ENCODE peak calls at places on chromosomes 3 and 15, in ten cellular contexts. One of them, this sample, is unnamed. For H3K4me1, the result is how much of the 10 kb centered on the place peaks cover.

GRCh38 chr3:64321747-64322146 is 96.5 kb upstream of the PRICKLE2 start:
- DNase-seq in mesendoderm: peak
- DNase-seq in aorta: no peak
- DNase-seq in transverse colon: no peak
- DNase-seq in left lung: no peak
- DNase-seq in stomach: no peak
- DNase-seq in foreskin keratinocyte: peak
- DNase-seq in A549: peak
- DNase-seq in hepatocyte: peak
- DNase-seq in neural progenitor cell: no peak
- DNase-seq in this sample: no peak

GRCh38 chr3:101259485-101260341 is 60.7 kb downstream of the IMPG2 start:
- DNase-seq in mesendoderm: no peak
- DNase-seq in aorta: no peak
- DNase-seq in transverse colon: peak
- DNase-seq in left lung: no peak
- DNase-seq in stomach: no peak
- DNase-seq in foreskin keratinocyte: no peak
- DNase-seq in A549: no peak
- DNase-seq in hepatocyte: peak
- DNase-seq in neural progenitor cell: no peak
- DNase-seq in this sample: no peak

GRCh38 chr15:74322558-74323180 is 44.8 kb downstream of the CYP11A1 start:
- DNase-seq in mesendoderm: peak
- DNase-seq in aorta: peak
- DNase-seq in transverse colon: peak
- DNase-seq in left lung: no peak
- DNase-seq in stomach: peak
- DNase-seq in foreskin keratinocyte: no peak
- DNase-seq in A549: peak
- DNase-seq in hepatocyte: peak
- DNase-seq in neural progenitor cell: peak
- DNase-seq in this sample: peak

GRCh38 chr3:129318921-129319320 is 40.3 kb downstream of the HMCES start:
- DNase-seq in mesendoderm: no peak
- DNase-seq in aorta: no peak
- DNase-seq in transverse colon: no peak
- DNase-seq in left lung: peak
- DNase-seq in stomach: no peak
- DNase-seq in foreskin keratinocyte: no peak
- DNase-seq in A549: no peak
- DNase-seq in hepatocyte: no peak
- DNase-seq in neural progenitor cell: no peak
- DNase-seq in this sample: no peak

GRCh38 chr15:77606142-77607034 is 26.3 kb downstream of the LINGO1 start:
- DNase-seq in mesendoderm: peak
- DNase-seq in aorta: no peak
- DNase-seq in transverse colon: peak
- DNase-seq in left lung: peak
- DNase-seq in stomach: no peak
- DNase-seq in foreskin keratinocyte: no peak
- DNase-seq in A549: no peak
- DNase-seq in hepatocyte: no peak
- DNase-seq in neural progenitor cell: no peak
- DNase-seq in this sample: peak

GRCh38 chr3:71492566-71492965 is 91.0 kb downstream of the FOXP1 start:
- DNase-seq in mesendoderm: no peak
- DNase-seq in aorta: no peak
- DNase-seq in transverse colon: no peak
- DNase-seq in left lung: no peak
- DNase-seq in stomach: no peak
- DNase-seq in foreskin keratinocyte: no peak
- DNase-seq in A549: no peak
- DNase-seq in hepatocyte: no peak
- DNase-seq in neural progenitor cell: no peak
- DNase-seq in this sample: no peak

GRCh38 chr3:182490601-182491485 is 302.5 kb upstream of the ATP11B start:
- DNase-seq in mesendoderm: peak
- DNase-seq in aorta: no peak
- DNase-seq in transverse colon: no peak
- DNase-seq in left lung: no peak
- DNase-seq in stomach: no peak
- DNase-seq in foreskin keratinocyte: peak
- DNase-seq in A549: peak
- DNase-seq in hepatocyte: peak
- DNase-seq in neural progenitor cell: peak
- DNase-seq in this sample: no peak

GRCh38 chr3:188458761-188459160 is 304.8 kb downstream of the LPP start:
- DNase-seq in mesendoderm: no peak
- DNase-seq in aorta: no peak
- DNase-seq in transverse colon: no peak
- DNase-seq in left lung: no peak
- DNase-seq in stomach: no peak
- DNase-seq in foreskin keratinocyte: no peak
- DNase-seq in A549: no peak
- DNase-seq in hepatocyte: no peak
- DNase-seq in neural progenitor cell: no peak
- DNase-seq in this sample: no peak

GRCh38 chr15:46735115-46735514 is 982.2 kb upstream of the SEMA6D start:
- DNase-seq in mesendoderm: no peak
- DNase-seq in aorta: no peak
- DNase-seq in transverse colon: no peak
- DNase-seq in left lung: no peak
- DNase-seq in stomach: no peak
- DNase-seq in foreskin keratinocyte: no peak
- DNase-seq in A549: no peak
- DNase-seq in hepatocyte: no peak
- DNase-seq in neural progenitor cell: no peak
- DNase-seq in this sample: no peak

GRCh38 chr3:194161181-194162045 is 25.5 kb downstream of the HES1 start:
- DNase-seq in mesendoderm: peak
- DNase-seq in aorta: no peak
- DNase-seq in transverse colon: no peak
- DNase-seq in left lung: no peak
- DNase-seq in stomach: peak
- DNase-seq in foreskin keratinocyte: peak
- DNase-seq in A549: peak
- DNase-seq in hepatocyte: peak
- DNase-seq in neural progenitor cell: no peak
- DNase-seq in this sample: no peak

GRCh38 chr3:129039271-129040038 is 21.1 kb upstream of the GP9 start:
- DNase-seq in mesendoderm: no peak
- DNase-seq in aorta: no peak
- DNase-seq in transverse colon: peak
- DNase-seq in left lung: no peak
- DNase-seq in stomach: peak
- DNase-seq in foreskin keratinocyte: no peak
- DNase-seq in A549: no peak
- DNase-seq in hepatocyte: peak
- DNase-seq in neural progenitor cell: no peak
- DNase-seq in this sample: peak

GRCh38 chr3:112629425-112629824 is 11.5 kb downstream of the CCDC80 start:
- DNase-seq in mesendoderm: peak
- DNase-seq in aorta: peak
- DNase-seq in transverse colon: peak
- DNase-seq in left lung: no peak
- DNase-seq in stomach: no peak
- DNase-seq in foreskin keratinocyte: peak
- DNase-seq in A549: peak
- DNase-seq in hepatocyte: peak
- DNase-seq in neural progenitor cell: no peak
- DNase-seq in this sample: no peak

GRCh38 chr15:63060699-63061098 is 18.2 kb downstream of the TPM1 start:
- DNase-seq in mesendoderm: no peak
- DNase-seq in aorta: no peak
- DNase-seq in transverse colon: no peak
- DNase-seq in left lung: no peak
- DNase-seq in stomach: no peak
- DNase-seq in foreskin keratinocyte: no peak
- DNase-seq in A549: no peak
- DNase-seq in hepatocyte: no peak
- DNase-seq in neural progenitor cell: no peak
- DNase-seq in this sample: no peak

GRCh38 chr3:132445812-132446211 is 28.5 kb downstream of the DNAJC13 start:
- DNase-seq in mesendoderm: peak
- DNase-seq in aorta: no peak
- DNase-seq in transverse colon: no peak
- DNase-seq in left lung: no peak
- DNase-seq in stomach: no peak
- DNase-seq in foreskin keratinocyte: peak
- DNase-seq in A549: peak
- DNase-seq in hepatocyte: no peak
- DNase-seq in neural progenitor cell: no peak
- DNase-seq in this sample: peak

GRCh38 chr3:132444333-132444732 is 27.0 kb downstream of the DNAJC13 start:
- DNase-seq in mesendoderm: no peak
- DNase-seq in aorta: no peak
- DNase-seq in transverse colon: no peak
- DNase-seq in left lung: no peak
- DNase-seq in stomach: no peak
- DNase-seq in foreskin keratinocyte: no peak
- DNase-seq in A549: no peak
- DNase-seq in hepatocyte: no peak
- DNase-seq in neural progenitor cell: no peak
- DNase-seq in this sample: no peak

GRCh38 chr3:132448211-132448961 is 31.1 kb downstream of the DNAJC13 start:
- DNase-seq in mesendoderm: no peak
- DNase-seq in aorta: peak
- DNase-seq in transverse colon: no peak
- DNase-seq in left lung: no peak
- DNase-seq in stomach: peak
- DNase-seq in foreskin keratinocyte: no peak
- DNase-seq in A549: no peak
- DNase-seq in hepatocyte: peak
- DNase-seq in neural progenitor cell: no peak
- DNase-seq in this sample: peak

DNA sequence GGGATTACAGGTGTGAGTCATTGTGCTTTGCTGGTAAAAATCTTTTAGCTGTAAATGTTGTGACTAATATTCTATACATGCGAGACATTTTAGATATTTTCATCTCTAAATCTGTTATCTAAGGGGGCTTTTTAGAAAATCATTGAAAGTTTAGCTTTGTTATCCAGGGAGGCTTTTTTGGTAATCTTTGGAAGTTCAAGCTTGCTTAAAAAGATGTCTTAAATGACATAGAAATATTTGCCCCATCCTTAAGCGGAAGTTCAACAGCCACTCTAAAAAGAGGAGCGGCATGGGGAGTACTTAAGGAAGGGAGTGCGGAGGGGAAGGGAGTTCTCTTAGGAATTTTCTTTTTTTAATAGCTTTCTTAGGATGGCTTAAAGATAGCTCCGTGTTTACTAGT is 26.1 kb downstream of the DNAJC13 start:
- DNase-seq in mesendoderm: no peak
- DNase-seq in aorta: no peak
- DNase-seq in transverse colon: no peak
- DNase-seq in left lung: no peak
- DNase-seq in stomach: no peak
- DNase-seq in foreskin keratinocyte: no peak
- DNase-seq in A549: no peak
- DNase-seq in hepatocyte: no peak
- DNase-seq in neural progenitor cell: no peak
- DNase-seq in this sample: no peak
- H3K4me1 ChIP-seq in mesendoderm: under half
- H3K4me1 ChIP-seq in aorta: under half
- H3K4me1 ChIP-seq in transverse colon: under half
- H3K4me1 ChIP-seq in left lung: under half
- H3K4me1 ChIP-seq in stomach: under half
- H3K4me1 ChIP-seq in foreskin keratinocyte: under half
- H3K4me1 ChIP-seq in A549: under half
- H3K4me1 ChIP-seq in hepatocyte: under half
- H3K4me1 ChIP-seq in neural progenitor cell: under half
- H3K4me1 ChIP-seq in this sample: under half

DNA sequence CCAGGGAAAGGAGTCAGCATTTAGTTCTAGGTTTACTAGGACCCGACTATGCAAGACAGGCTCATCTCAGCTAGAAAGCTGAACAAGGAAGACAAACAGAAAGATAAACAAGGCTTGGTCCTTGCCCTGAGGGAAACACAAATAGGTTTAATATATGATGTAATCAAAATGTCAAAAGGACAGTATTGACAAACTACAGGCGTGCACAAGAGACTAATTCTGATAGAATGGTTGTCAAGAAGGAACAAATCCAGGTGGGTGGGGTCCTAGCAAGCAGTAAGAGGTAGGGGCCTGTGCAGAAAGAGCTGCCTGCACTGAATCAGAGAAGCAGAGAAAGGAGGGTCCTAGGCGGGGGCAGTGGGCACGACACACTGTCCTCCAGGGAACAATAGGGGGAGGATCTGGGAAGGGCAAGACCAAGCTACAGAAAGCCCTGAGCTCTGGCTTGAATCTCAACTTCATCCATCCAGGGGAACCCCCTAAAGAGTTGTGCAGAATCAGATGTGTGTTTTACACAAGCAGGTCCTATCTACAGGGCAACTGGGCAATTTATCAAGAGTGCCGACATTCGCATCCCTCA is 23.3 kb downstream of the RFTN1 start:
- DNase-seq in mesendoderm: no peak
- DNase-seq in aorta: no peak
- DNase-seq in transverse colon: no peak
- DNase-seq in left lung: no peak
- DNase-seq in stomach: no peak
- DNase-seq in foreskin keratinocyte: no peak
- DNase-seq in A549: no peak
- DNase-seq in hepatocyte: no peak
- DNase-seq in neural progenitor cell: no peak
- DNase-seq in this sample: no peak
- H3K4me1 ChIP-seq in mesendoderm: under half
- H3K4me1 ChIP-seq in aorta: under half
- H3K4me1 ChIP-seq in transverse colon: under half
- H3K4me1 ChIP-seq in left lung: under half
- H3K4me1 ChIP-seq in stomach: under half
- H3K4me1 ChIP-seq in foreskin keratinocyte: under half
- H3K4me1 ChIP-seq in A549: under half
- H3K4me1 ChIP-seq in hepatocyte: under half
- H3K4me1 ChIP-seq in neural progenitor cell: under half
- H3K4me1 ChIP-seq in this sample: under half

GRCh38 chr15:96349034-96349932 is 18.8 kb downstream of the NR2F2 start:
- DNase-seq in mesendoderm: no peak
- DNase-seq in aorta: no peak
- DNase-seq in transverse colon: no peak
- DNase-seq in left lung: no peak
- DNase-seq in stomach: no peak
- DNase-seq in foreskin keratinocyte: no peak
- DNase-seq in A549: no peak
- DNase-seq in hepatocyte: no peak
- DNase-seq in neural progenitor cell: peak
- DNase-seq in this sample: no peak
- H3K4me1 ChIP-seq in mesendoderm: under half
- H3K4me1 ChIP-seq in aorta: under half
- H3K4me1 ChIP-seq in transverse colon: under half
- H3K4me1 ChIP-seq in left lung: under half
- H3K4me1 ChIP-seq in stomach: half or more
- H3K4me1 ChIP-seq in foreskin keratinocyte: under half
- H3K4me1 ChIP-seq in A549: under half
- H3K4me1 ChIP-seq in hepatocyte: under half
- H3K4me1 ChIP-seq in neural progenitor cell: half or more
- H3K4me1 ChIP-seq in this sample: under half

DNA sequence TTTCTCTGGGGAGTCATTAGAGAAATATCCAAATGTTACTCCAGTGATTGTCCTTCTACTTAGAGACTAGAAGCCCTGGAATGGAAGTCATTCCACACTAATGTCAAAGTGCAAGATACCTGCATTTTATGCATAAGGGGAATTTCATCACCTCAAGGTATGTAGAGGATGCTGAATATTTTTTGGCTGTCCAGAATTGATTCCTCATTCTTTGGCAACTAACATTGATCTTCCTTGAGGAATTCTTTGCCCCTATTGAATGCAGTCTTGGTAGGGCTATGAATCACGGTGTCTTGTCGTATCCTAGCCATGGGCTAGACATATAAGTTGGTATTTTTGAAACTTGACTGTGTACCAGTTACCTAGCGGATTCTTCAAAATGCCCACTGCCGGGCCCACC is 271.1 kb downstream of the CNTN3 start:
- DNase-seq in mesendoderm: peak
- DNase-seq in aorta: no peak
- DNase-seq in transverse colon: no peak
- DNase-seq in left lung: no peak
- DNase-seq in stomach: no peak
- DNase-seq in foreskin keratinocyte: no peak
- DNase-seq in A549: no peak
- DNase-seq in hepatocyte: no peak
- DNase-seq in neural progenitor cell: no peak
- DNase-seq in this sample: no peak
- H3K4me1 ChIP-seq in mesendoderm: under half
- H3K4me1 ChIP-seq in aorta: under half
- H3K4me1 ChIP-seq in transverse colon: under half
- H3K4me1 ChIP-seq in left lung: under half
- H3K4me1 ChIP-seq in stomach: under half
- H3K4me1 ChIP-seq in foreskin keratinocyte: under half
- H3K4me1 ChIP-seq in A549: under half
- H3K4me1 ChIP-seq in hepatocyte: under half
- H3K4me1 ChIP-seq in neural progenitor cell: under half
- H3K4me1 ChIP-seq in this sample: under half